ENCODE peak calls at places on chromosomes 1 and 21, in five cellular contexts. Q is ovary, P is lung, E is Panc1, X is NT2/D1. D is an unnamed sample.

GRCh38 chr1:38815903-38816627 is 43.5 kb downstream of the RRAGC start:
- DNase-seq in Q (no peak), P (no peak), E (no peak), X (no peak), D (no peak)

GRCh38 chr1:65596768-65597167 is 176.3 kb downstream of the LEPR start:
- DNase-seq in Q (no peak), P (no peak), E (no peak), X (no peak), D (no peak)

GRCh38 chr1:56080123-56080522 is 499.2 kb downstream of the PLPP3 start:
- DNase-seq in Q (no peak), P (no peak), E (no peak), X (no peak), D (no peak)

GRCh38 chr1:10943991-10944730 is 68.3 kb upstream of the TARDBP start:
- DNase-seq in Q (no peak), P (no peak), E (no peak), X (no peak), D (no peak)

GRCh38 chr1:44222397-44223334 is 9.4 kb downstream of the DMAP1 start:
- DNase-seq in Q (no peak), P (no peak), E (no peak), X (no peak), D (no peak)

GRCh38 chr1:168483531-168483930 is 60.3 kb downstream of the XCL2 start:
- DNase-seq in Q (no peak), P (no peak), E (no peak), X (no peak), D (no peak)

GRCh38 chr21:34743831-34744230 is 75.0 kb downstream of the CLIC6 start:
- DNase-seq in Q (no peak), P (peak; percentile 34), E (no peak), X (no peak), D (no peak)

GRCh38 chr1:201295861-201296260 is 12.6 kb downstream of the PKP1 start:
- DNase-seq in Q (no peak), P (no peak), E (no peak), X (no peak), D (no peak)

GRCh38 chr21:36694041-36694515 is 4.8 kb upstream of the SIM2 start:
- DNase-seq in Q (no peak), P (no peak), E (no peak), X (no peak), D (no peak)

GRCh38 chr1:93723733-93724270 is 42.2 kb upstream of the BCAR3 start:
- DNase-seq in Q (no peak), P (no peak), E (no peak), X (no peak), D (no peak)

GRCh38 chr1:236854602-236854978 is 59.5 kb downstream of the MTR start:
- DNase-seq in Q (no peak), P (no peak), E (no peak), X (peak; percentile 42), D (peak; percentile 45)

GRCh38 chr1:61654067-61654466 is 70.9 kb downstream of the TM2D1 start:
- DNase-seq in Q (no peak), P (no peak), E (no peak), X (no peak), D (no peak)

GRCh38 chr21:38802050-38803026 is 3.4 kb upstream of the ETS2 start:
- DNase-seq in Q (no peak), P (no peak), E (no peak), X (no peak), D (no peak)

GRCh38 chr1:154992721-154993571 is 440 bp upstream of the LENEP start:
- DNase-seq in Q (no peak), P (no peak), E (no peak), X (no peak), D (no peak)

GRCh38 chr1:240582953-240583352 is 29.0 kb downstream of the GREM2 start:
- DNase-seq in Q (no peak), P (no peak), E (no peak), X (no peak), D (no peak)

GRCh38 chr1:42926235-42926869 is 32.3 kb downstream of the SLC2A1 start:
- DNase-seq in Q (no peak), P (no peak), E (no peak), X (no peak), D (no peak)

GRCh38 chr1:9691726-9692125 is 40.2 kb downstream of the PIK3CD start:
- DNase-seq in Q (no peak), P (no peak), E (no peak), X (no peak), D (no peak)

GRCh38 chr1:65946376-65946775 is 153.7 kb downstream of the PDE4B start:
- DNase-seq in Q (no peak), P (no peak), E (no peak), X (no peak), D (no peak)

GRCh38 chr1:206672844-206673758 is 11.6 kb upstream of the MAPKAPK2 start:
- DNase-seq in Q (no peak), P (no peak), E (no peak), X (no peak), D (no peak)

GRCh38 chr1:247293047-247293446 is 37.2 kb downstream of the VN1R5 start:
- DNase-seq in Q (no peak), P (no peak), E (no peak), X (no peak), D (no peak)

GRCh38 chr1:88741413-88741812 is 57.3 kb downstream of the PKN2 start:
- DNase-seq in Q (no peak), P (no peak), E (peak; percentile 32), X (no peak), D (no peak)

GRCh38 chr1:8679929-8680504 is 137.4 kb downstream of the RERE start:
- DNase-seq in Q (no peak), P (no peak), E (no peak), X (no peak), D (no peak)

GRCh38 chr1:26745191-26745590 is 42.6 kb upstream of the PIGV start:
- DNase-seq in Q (no peak), P (no peak), E (no peak), X (no peak), D (no peak)

GRCh38 chr1:118185083-118185899 is at the start of gene SPAG17:
- DNase-seq in Q (peak; percentile 49), P (peak; percentile 63), E (no peak), X (peak; percentile 97), D (peak; percentile 95)

GRCh38 chr21:18840239-18840638 is 436.7 kb upstream of the TMPRSS15 start:
- DNase-seq in Q (no peak), P (no peak), E (no peak), X (peak; percentile 60), D (peak; percentile 32)

GRCh38 chr21:42639646-42640152 is 13.7 kb upstream of the PDE9A start:
- DNase-seq in Q (no peak), P (no peak), E (no peak), X (no peak), D (no peak)
- H3K27me3 ChIP-seq in Q (no peaks in the 10 kb centered on the region), P (no peaks in the 10 kb centered on the region), E (no peaks in the 10 kb centered on the region), X (peaks cover 8% of the 10 kb centered on the region), D (no peaks in the 10 kb centered on the region)

DNA sequence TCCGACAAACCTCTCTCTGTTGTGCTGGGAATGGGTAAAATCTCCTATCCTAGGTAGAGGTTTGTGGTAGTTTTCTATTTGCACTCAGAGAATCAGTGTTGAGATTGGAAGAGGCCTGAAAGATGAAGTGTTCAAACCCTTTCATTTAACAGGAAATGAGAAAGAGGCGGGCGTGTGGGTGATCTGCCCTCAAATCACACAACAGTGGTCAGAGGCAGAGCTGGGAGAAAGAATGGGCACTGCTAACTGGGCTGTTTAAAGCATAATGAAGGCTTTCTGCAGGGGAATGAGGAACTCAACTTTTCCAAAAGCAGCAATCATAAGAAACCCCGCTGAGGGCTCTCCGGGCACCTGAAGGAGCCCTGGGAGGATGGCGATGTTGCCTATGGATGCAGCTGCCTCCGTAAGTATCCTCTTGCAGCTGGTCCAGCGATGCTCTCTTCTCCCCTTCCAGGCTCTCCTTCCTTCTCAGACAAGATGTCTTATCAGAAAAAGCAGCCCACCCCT is 1.0 kb downstream of the LORICRIN start:
- DNase-seq in Q (no peak), P (no peak), E (no peak), X (no peak), D (no peak)
- H3K27me3 ChIP-seq in Q (no peaks in the 10 kb centered on the region), P (no peaks in the 10 kb centered on the region), E (peaks cover 38% of the 10 kb centered on the region), X (peaks cover 70% of the 10 kb centered on the region), D (peaks cover 58% of the 10 kb centered on the region)

DNA sequence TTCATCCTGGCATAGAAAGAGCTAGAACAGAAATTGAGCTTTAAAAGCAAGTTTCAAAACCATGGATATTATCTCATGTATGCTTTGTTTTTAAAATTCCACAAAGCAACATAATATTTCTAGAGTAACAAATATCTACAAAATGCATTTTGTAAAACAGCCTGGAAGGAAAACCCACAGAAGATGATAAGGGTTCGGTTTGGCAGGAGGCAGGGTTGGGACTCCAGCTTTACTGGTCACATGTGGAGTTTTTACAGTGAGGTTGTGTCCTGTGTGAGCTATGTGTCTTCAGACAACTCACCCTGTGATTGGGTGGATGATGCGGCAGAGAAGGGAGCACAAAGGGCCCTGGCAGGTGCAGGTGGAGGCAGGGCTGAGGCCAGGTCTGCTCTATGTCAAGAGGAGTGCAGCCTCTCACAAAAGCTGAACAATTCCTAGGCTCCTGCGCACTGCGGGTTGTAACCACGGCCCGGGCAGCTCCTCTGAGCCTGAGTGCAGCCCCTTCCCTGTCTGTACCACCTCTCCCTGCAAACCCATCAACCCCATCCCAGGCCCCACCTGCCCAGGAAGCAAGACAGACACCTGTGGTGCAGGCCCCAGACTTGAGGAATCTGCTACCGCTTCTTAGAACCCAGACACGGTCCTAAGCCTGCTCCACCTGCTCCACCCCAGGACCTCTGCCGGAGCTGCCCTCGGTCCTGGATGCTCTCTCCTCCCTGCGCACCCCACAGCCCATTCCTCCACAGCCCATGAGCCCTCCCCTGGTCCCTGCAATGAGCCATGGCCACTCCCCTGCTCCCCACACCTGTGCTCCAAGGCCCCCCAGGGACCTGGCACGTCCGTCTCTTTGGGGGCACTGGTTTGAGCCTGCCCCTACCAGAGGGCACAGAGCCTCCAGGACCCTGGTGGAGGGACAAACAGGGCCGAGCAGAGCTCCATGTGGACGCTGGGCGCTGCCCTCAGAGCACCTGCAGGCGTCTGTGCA is 2.8 kb upstream of the COL18A1 start:
- DNase-seq in Q (no peak), P (no peak), E (no peak), X (no peak), D (no peak)
- H3K27me3 ChIP-seq in Q (no peaks in the 10 kb centered on the region), P (no peaks in the 10 kb centered on the region), E (no peaks in the 10 kb centered on the region), X (peaks cover 23% of the 10 kb centered on the region), D (peaks cover 5% of the 10 kb centered on the region)

DNA sequence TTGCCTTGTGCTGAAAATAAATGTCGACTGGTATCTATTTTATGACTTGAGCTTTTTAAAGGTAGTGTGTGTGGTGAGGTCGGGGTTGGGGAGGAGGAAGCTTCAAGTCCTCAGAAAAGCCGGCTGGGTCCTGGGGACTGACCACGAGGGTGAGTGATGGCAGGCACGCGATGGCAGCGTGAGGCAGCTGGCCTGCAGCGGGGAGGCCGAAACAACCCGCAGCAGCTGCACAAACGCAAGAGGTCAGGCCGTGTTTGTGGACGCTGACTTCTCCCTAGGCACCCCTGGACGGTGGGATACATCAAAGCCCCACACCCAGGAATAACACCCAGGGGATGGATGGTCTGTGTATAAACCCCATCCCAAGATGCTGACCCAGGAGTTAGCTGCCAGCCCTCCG is 51.4 kb downstream of the ZBTB18 start:
- DNase-seq in Q (no peak), P (no peak), E (no peak), X (no peak), D (no peak)
- H3K27me3 ChIP-seq in Q (no peaks in the 10 kb centered on the region), P (no peaks in the 10 kb centered on the region), E (peaks cover 7% of the 10 kb centered on the region), X (no peaks in the 10 kb centered on the region), D (no peaks in the 10 kb centered on the region)

DNA sequence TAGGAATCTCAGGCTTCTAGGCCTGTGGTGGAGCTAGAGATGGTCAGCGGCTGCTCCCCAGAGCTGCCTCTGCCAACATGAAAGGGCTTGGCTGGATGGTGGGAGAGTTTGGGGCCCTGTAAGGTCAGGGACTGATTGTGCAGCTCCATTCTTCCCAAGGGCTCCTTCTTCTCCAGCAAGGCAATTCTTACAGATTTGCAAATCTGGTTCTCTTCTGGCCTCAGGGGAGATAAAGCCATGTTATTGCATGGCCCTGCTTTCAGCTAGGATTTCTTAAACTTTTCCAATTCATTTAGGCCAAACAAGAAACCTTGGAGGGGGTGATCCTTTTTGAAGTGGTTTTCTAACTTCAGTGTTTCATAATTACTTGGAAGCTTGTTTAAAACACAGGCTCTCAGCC is 213.4 kb downstream of the PRDM2 start:
- DNase-seq in Q (no peak), P (no peak), E (no peak), X (no peak), D (no peak)
- H3K27me3 ChIP-seq in Q (no peaks in the 10 kb centered on the region), P (no peaks in the 10 kb centered on the region), E (no peaks in the 10 kb centered on the region), X (peaks cover 4% of the 10 kb centered on the region), D (no peaks in the 10 kb centered on the region)

D was measured in HAP-1.